ENCODE peak calls at places on chromosome 1, in six cellular contexts. B is A549, G is GM12878, D is SK-N-SH, M is K562, Q is H1. J is an unnamed sample.

GRCh38 chr1:162292422-162292849 is 84.2 kb downstream of the SPATA46 start:
- DNase-seq in B (no peak), G (no peak), D (no peak), M (no peak), Q (no peak), J (no peak)

GRCh38 chr1:103170608-103171007 is 62.3 kb upstream of the COL11A1 start:
- DNase-seq in B (no peak), G (no peak), D (no peak), M (no peak), Q (no peak), J (no peak)

GRCh38 chr1:29062157-29062942 is 61.4 kb downstream of the TMEM200B start:
- DNase-seq in B (no peak), G (no peak), D (no peak), M (peak), Q (no peak), J (no peak)

GRCh38 chr1:240000634-240001033 is 91.0 kb upstream of the FMN2 start:
- DNase-seq in B (no peak), G (no peak), D (no peak), M (no peak), Q (no peak), J (no peak)

GRCh38 chr1:167263344-167263743 is 42.7 kb downstream of the POU2F1 start:
- DNase-seq in B (no peak), G (no peak), D (no peak), M (no peak), Q (no peak), J (no peak)

GRCh38 chr1:183543619-183544204 is 46.5 kb downstream of the NCF2 start:
- DNase-seq in B (peak), G (peak), D (peak), M (peak), Q (no peak), J (peak)

GRCh38 chr1:96971849-96972602 is 250.4 kb downstream of the PTBP2 start:
- DNase-seq in B (no peak), G (no peak), D (no peak), M (no peak), Q (no peak), J (no peak)

GRCh38 chr1:101237229-101237837 is 514 bp downstream of the S1PR1 start:
- DNase-seq in B (no peak), G (peak), D (peak), M (no peak), Q (no peak), J (no peak)

GRCh38 chr1:11320153-11320936 is 47.3 kb downstream of the UBIAD1 start:
- DNase-seq in B (peak), G (no peak), D (peak), M (peak), Q (peak), J (peak)

GRCh38 chr1:22440582-22440981 is 11.1 kb upstream of the ZBTB40 start:
- DNase-seq in B (no peak), G (no peak), D (no peak), M (no peak), Q (no peak), J (no peak)

GRCh38 chr1:234765181-234765580 is 155.2 kb upstream of the IRF2BP2 start:
- DNase-seq in B (no peak), G (no peak), D (no peak), M (no peak), Q (no peak), J (no peak)

GRCh38 chr1:33818071-33818470 is 45.8 kb upstream of the HMGB4 start:
- DNase-seq in B (no peak), G (no peak), D (no peak), M (no peak), Q (no peak), J (no peak)

GRCh38 chr1:214943054-214943453 is 139.5 kb upstream of the KCNK2 start:
- DNase-seq in B (no peak), G (no peak), D (no peak), M (peak), Q (no peak), J (no peak)

GRCh38 chr1:116284819-116285390 is 88.1 kb upstream of the ATP1A1 start:
- DNase-seq in B (no peak), G (no peak), D (no peak), M (no peak), Q (no peak), J (no peak)
- TF ChIP-seq EP300 in B (no peak), G (no peak), D (no peak), M (no peak), Q (no peak), J (no peak)

DNA sequence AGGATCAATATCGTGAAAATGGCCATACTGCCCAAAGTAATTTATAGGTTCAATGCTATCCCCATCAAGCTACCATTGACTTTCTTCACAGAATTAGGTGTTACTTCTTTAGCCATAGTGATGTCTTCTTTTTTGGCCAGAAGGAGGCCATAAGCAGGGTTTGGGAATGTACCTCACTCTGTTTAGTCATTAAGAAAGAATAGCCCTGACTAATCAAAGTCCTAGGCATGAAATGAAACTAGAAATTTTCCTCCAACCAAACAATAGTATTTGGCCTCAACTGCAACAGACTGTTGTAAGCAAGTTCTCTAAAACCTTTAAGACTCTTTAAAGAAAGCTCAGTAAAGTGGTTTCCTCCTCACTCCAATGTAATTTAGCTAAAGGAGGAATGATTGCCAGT is 163.9 kb downstream of the AKT3 start:
- DNase-seq in B (no peak), G (no peak), D (no peak), M (no peak), Q (no peak), J (no peak)
- TF ChIP-seq RFX5 in B (no peak), G (no peak), D (no peak), M (no peak), Q (no peak), J (no peak)

DNA sequence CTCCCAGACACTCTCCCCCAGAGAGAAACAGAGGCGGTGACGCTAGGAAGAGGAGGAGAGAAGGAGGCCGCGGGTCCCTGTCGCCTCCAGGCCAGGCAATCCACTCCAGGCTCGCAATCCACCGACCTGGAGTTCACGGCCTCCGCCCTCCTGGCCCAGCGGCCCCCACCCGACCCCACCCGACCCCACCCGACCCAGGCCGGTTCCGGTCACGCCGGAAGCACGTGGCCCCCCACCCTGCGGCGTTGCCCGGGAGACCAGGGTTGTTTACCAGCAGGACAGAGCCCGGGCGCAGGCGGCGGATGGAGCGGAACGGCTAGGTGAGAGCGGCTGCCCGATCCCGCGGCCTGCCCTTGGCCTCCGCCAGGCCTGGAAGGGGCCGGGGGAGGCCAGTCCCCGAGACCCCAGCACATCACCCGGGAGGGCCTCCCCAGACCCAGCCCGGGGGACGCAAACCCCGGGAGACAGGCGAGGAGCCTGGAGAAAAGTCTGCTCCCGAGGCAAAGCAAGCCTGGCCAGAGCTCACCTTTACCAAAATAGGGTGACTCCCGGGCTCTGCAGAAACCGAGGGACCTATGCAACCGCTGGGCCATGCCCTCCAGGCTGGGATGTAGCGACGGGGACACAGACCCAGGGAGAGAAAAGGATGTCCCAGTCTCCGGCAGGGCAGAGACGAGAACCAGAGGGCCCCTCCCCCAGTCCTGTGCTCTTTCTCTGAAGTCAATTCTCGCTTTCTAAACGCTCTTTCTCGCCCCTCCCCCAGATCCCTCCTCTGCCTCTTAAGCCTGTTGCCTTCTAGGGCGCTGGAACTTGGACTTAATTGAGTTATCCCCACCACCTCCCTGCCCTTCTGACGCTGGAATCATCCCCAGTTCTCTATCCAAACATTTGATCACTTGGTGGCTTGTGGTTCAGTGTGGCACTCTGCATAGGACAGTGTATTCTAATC is at the start of the genes PLA2G2C and UBXN10:
- DNase-seq in B (no peak), G (no peak), D (peak), M (peak), Q (peak), J (peak)
- TF ChIP-seq EP300 in B (no peak), G (no peak), D (no peak), M (peak), Q (no peak), J (no peak)

GRCh38 chr1:198716051-198716450 is 77.2 kb downstream of the PTPRC start:
- DNase-seq in B (no peak), G (no peak), D (no peak), M (no peak), Q (no peak), J (no peak)

GRCh38 chr1:198711837-198712236 is 73.0 kb downstream of the PTPRC start:
- DNase-seq in B (no peak), G (no peak), D (no peak), M (no peak), Q (no peak), J (no peak)

GRCh38 chr1:198717510-198717909 is 78.7 kb downstream of the PTPRC start:
- DNase-seq in B (no peak), G (no peak), D (no peak), M (no peak), Q (no peak), J (no peak)

DNA sequence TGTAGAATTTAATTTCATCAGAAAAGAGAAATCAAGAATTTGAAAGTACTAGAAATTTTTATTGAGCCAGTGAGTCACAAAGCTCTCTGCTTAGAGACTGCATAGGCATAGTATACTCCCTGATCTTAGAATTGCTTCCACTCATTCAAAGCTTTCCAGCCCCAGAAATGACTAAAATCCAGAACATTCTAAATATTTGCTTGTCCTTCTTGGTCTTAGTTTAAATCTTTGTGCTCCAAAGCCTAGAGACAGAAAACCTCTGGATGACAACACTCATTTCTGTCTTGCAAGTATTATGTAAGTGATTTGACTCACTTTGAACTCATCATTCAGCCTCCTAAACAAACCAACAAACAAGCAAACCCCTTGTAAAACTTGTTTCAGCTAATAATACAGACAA is 74.2 kb downstream of the PTPRC start:
- DNase-seq in B (peak), G (no peak), D (no peak), M (no peak), Q (no peak), J (no peak)
- TF ChIP-seq RFX5 in B (no peak), G (no peak), D (no peak), M (no peak), Q (no peak), J (no peak)

GRCh38 chr1:26010800-26011199 is 10.8 kb upstream of the EXTL1 start:
- DNase-seq in B (no peak), G (no peak), D (no peak), M (no peak), Q (no peak), J (no peak)
- TF ChIP-seq EP300 in B (no peak), G (no peak), D (no peak), M (no peak), Q (no peak), J (no peak)

DNA sequence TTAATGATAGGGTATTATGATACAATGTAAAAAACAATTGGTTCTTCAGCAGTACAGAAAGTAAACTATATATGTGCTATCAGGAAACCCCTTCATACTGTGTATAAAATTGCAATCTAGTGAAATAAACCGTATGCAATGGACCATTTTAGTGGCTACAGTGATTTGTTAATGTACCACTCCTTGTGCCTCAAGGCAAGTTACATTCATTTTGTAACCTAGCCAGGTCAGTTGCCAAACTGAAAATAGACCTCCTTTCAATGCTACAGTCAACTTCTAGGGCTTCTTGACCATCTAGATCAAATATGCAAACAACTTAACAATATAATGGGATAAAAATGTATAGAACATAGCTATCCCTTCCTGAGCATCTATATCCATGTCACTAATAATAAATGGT is 52.0 kb upstream of the RAVER2 start:
- DNase-seq in B (no peak), G (no peak), D (no peak), M (no peak), Q (no peak), J (no peak)
- TF ChIP-seq RFX5 in B (no peak), G (no peak), D (no peak), M (no peak), Q (no peak), J (no peak)

DNA sequence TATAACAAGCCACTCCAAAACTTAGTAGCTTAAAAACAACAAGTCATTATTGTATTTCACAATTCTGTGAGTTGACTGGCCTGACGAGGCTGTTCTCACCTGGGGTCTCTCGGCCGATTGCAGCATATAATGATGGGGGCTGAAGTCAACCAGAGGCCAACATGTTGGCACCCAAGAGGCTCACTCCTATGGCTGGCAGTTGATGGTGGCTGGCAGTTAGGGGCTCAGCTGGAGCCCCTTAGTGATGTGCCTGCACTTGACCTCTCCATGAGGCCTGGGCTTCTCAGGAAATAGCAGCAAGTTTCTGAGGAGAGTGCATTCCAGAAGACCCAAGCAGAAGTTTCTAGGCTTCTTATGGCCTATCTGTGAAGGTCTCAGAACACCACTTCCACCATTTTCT is 459.4 kb downstream of the NPHP4 start:
- DNase-seq in B (no peak), G (no peak), D (no peak), M (no peak), Q (no peak), J (no peak)
- TF ChIP-seq EP300 in B (no peak), G (no peak), D (no peak), M (no peak), Q (no peak), J (no peak)

GRCh38 chr1:223152399-223152798 is 9.4 kb upstream of the TLR5 start:
- DNase-seq in B (no peak), G (no peak), D (no peak), M (peak), Q (no peak), J (no peak)

GRCh38 chr1:223147858-223148257 is 4.8 kb upstream of the TLR5 start:
- DNase-seq in B (no peak), G (no peak), D (no peak), M (no peak), Q (no peak), J (no peak)

GRCh38 chr1:223155153-223155552 is 12.1 kb upstream of the TLR5 start:
- DNase-seq in B (no peak), G (no peak), D (peak), M (no peak), Q (no peak), J (no peak)

GRCh38 chr1:223156343-223156742 is 13.3 kb upstream of the TLR5 start:
- DNase-seq in B (no peak), G (no peak), D (peak), M (no peak), Q (no peak), J (no peak)

GRCh38 chr1:223153177-223154119 is 10.4 kb upstream of the TLR5 start:
- DNase-seq in B (no peak), G (no peak), D (no peak), M (peak), Q (no peak), J (no peak)
- TF ChIP-seq RFX5 in B (no peak), G (no peak), D (no peak), M (no peak), Q (no peak), J (no peak)

GRCh38 chr1:170461762-170462384 is 70.1 kb upstream of the GORAB start:
- DNase-seq in B (no peak), G (no peak), D (no peak), M (no peak), Q (no peak), J (no peak)

GRCh38 chr1:170460379-170460778 is 71.6 kb upstream of the GORAB start:
- DNase-seq in B (no peak), G (no peak), D (no peak), M (no peak), Q (no peak), J (no peak)

DNA sequence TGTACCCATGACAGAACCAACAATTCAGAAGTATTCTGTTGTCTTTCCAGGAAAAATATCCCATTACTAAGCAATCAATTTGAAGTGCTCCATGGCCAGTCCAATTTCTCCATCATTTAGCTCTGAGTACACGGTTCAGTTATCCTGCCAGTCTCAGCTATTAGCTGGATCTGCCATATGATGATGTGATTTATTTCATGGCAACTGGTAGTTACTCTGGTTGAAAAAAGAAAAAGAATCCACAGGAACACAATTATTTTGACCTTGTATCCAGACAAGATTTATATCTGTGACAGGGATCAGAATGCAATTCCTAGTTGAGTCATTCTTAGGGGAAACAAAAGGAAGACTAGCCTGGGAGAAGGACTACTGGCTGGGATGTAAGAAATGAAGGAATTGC is 70.6 kb upstream of the GORAB start:
- DNase-seq in B (no peak), G (no peak), D (no peak), M (no peak), Q (no peak), J (no peak)
- TF ChIP-seq EP300 in B (no peak), G (no peak), D (no peak), M (no peak), Q (no peak), J (no peak)